ENCODE peak calls at places on chromosomes 4 and X, in six cellular contexts. Y, R, Q, U, D and H are unnamed samples.

GRCh38 chrX:71000139-71000538 is 68.0 kb downstream of the SNX12 start:
- DNase-seq in D (no peak), Q (no peak), U (no peak), R (no peak), Y (no peak), H (no peak)

GRCh38 chr4:143667461-143667860 is 33.0 kb downstream of the FREM3 start:
- DNase-seq in U (no peak), Q (no peak), R (peak; percentile 85), D (peak; percentile 50), Y (peak; percentile 90), H (no peak)

GRCh38 chr4:125501661-125502060 is 186.9 kb downstream of the FAT4 start:
- DNase-seq in D (no peak), Y (no peak), Q (no peak), U (no peak), R (no peak), H (no peak)

GRCh38 chr4:53490965-53491622 is 100.2 kb downstream of the LNX1 start:
- DNase-seq in Y (peak; percentile 95), Q (no peak), D (peak; percentile 69), R (peak; percentile 91), U (no peak), H (peak; percentile 69)

GRCh38 chrX:69119122-69119521 is 46.1 kb downstream of the PJA1 start:
- DNase-seq in Q (no peak), U (no peak), D (no peak), R (no peak), Y (no peak), H (no peak)

GRCh38 chrX:133190877-133191738 is 27.0 kb downstream of the TFDP3 start:
- DNase-seq in U (no peak), Y (no peak), R (no peak), Q (no peak), D (peak; percentile 57), H (no peak)

GRCh38 chr4:111028829-111029228 is 406.0 kb upstream of the PITX2 start:
- DNase-seq in Y (no peak), Q (no peak), R (no peak), D (no peak), U (no peak), H (no peak)

GRCh38 chr4:40916880-40917279 is 167.1 kb downstream of the NSUN7 start:
- DNase-seq in U (no peak), D (peak; percentile 44), Q (no peak), Y (no peak), R (no peak), H (no peak)

GRCh38 chr4:121199742-121200561 is 35.8 kb upstream of the TNIP3 start:
- DNase-seq in R (no peak), Y (no peak), D (no peak), Q (no peak), U (no peak), H (no peak)

GRCh38 chr4:148017801-148018200 is 285.9 kb downstream of the ARHGAP10 start:
- DNase-seq in D (no peak), R (no peak), U (no peak), Q (peak; percentile 72), Y (no peak), H (no peak)

GRCh38 chrX:68133181-68133580 is 300.1 kb downstream of the OPHN1 start:
- DNase-seq in U (no peak), Y (no peak), D (no peak), R (no peak), Q (no peak), H (no peak)

GRCh38 chrX:134020910-134021309 is 35.5 kb upstream of the GPC3 start:
- DNase-seq in Y (no peak), R (no peak), D (no peak), Q (no peak), U (no peak), H (no peak)

GRCh38 chrX:153626863-153627674 is 19.9 kb upstream of the DUSP9 start:
- DNase-seq in Q (no peak), R (no peak), D (no peak), Y (no peak), U (peak; percentile 86), H (no peak)

GRCh38 chr4:3765271-3766206 is 646 bp upstream of the ADRA2C start:
- DNase-seq in D (no peak), R (peak; percentile 38), U (no peak), Q (no peak), Y (peak; percentile 18), H (peak; percentile 33)